ENCODE peak calls at places on chromosomes 1 and 21, in five cellular contexts. P is NB4, T is AG09309, A is GM12864, V is esophagus muscularis mucosa. E is an unnamed sample.

GRCh38 chr21:40829791-40830190 is 17.2 kb downstream of the DSCAM start:
- DNase-seq in P (no peak), T (no peak), A (no peak), V (no peak), E (no peak)

GRCh38 chr1:55441474-55441873 is 226.3 kb upstream of the USP24 start:
- DNase-seq in P (no peak), T (no peak), A (no peak), V (no peak), E (no peak)

GRCh38 chr1:150293433-150294253 is at the start of gene MRPS21:
- DNase-seq in P (peak), T (peak), A (peak), V (peak), E (peak)

GRCh38 chr1:43774359-43774758 is 67.0 kb downstream of the ST3GAL3 start:
- DNase-seq in P (peak), T (peak), A (no peak), V (no peak), E (peak)

GRCh38 chr1:101002551-101002950 is 23.0 kb downstream of the DPH5 start:
- DNase-seq in P (peak), T (no peak), A (no peak), V (no peak), E (no peak)

GRCh38 chr1:184222561-184223157 is 164.2 kb upstream of the C1orf21 start:
- DNase-seq in P (peak), T (no peak), A (no peak), V (no peak), E (no peak)

GRCh38 chr1:246565751-246566127 is 322 bp downstream of the TFB2M start:
- DNase-seq in P (no peak), T (no peak), A (no peak), V (no peak), E (no peak)

GRCh38 chr1:224922404-224923164 is 6.9 kb upstream of the DNAH14 start:
- DNase-seq in P (peak), T (no peak), A (no peak), V (no peak), E (peak)

GRCh38 chr1:203534526-203534925 is 40.6 kb downstream of the OPTC start:
- DNase-seq in P (no peak), T (peak), A (no peak), V (peak), E (peak)

GRCh38 chr1:166166701-166167394 is at the start of gene FAM78B:
- DNase-seq in P (no peak), T (no peak), A (peak), V (peak), E (no peak)

GRCh38 chr1:166170075-166170474 is 3.3 kb upstream of the FAM78B start:
- DNase-seq in P (no peak), T (no peak), A (peak), V (no peak), E (no peak)

GRCh38 chr1:166170726-166171125 is 3.9 kb upstream of the FAM78B start:
- DNase-seq in P (no peak), T (no peak), A (no peak), V (no peak), E (no peak)

GRCh38 chr1:166167395-166167922 is 658 bp upstream of the FAM78B start:
- DNase-seq in P (no peak), T (no peak), A (no peak), V (no peak), E (no peak)

GRCh38 chr1:166169182-166169581 is 2.4 kb upstream of the FAM78B start:
- DNase-seq in P (no peak), T (no peak), A (no peak), V (no peak), E (no peak)
- H3K4me3 ChIP-seq in P (no peak), T (no peak), A (no peak), V (no peak), E (no peak)

DNA sequence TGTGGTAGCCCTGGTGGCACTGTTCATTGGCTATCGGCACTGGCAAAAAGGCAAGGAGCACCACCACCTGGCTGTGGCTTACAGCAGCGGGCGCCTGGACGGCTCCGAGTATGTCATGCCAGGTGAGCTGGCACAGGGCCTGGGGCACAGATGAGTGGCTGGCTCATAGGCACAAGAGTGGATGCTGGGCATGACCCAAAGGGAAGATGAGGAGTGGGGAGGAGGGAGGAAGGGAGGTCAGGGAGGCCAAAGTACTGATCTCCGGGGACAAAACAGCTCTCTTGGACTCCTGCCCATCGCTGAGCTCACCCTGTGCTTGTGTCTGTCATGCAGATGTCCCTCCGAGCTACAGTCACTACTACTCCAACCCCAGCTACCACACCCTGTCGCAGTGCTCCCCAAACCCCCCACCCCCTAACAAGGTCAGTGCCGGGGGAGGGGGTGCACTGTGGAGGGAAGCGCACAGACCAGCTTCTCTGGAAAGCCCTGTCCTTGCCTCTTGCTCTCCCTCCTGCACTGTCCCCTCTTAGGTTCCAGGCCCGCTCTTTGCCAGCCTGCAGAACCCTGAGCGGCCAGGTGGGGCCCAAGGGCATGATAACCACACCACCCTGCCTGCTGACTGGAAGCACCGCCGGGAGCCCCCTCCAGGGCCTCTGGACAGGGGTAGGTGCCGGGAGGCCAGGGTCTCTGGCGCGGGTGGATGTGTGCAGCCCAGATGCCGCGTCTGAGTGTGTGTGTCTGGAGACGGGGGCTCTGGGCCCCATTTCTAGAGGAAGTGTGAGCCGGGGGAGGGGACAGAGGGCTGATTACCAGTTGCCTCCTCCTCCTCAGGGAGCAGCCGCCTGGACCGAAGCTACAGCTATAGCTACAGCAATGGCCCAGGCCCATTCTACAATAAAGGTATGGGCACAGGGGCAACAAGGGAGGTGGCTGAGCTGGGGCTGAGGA is 7.3 kb upstream of the LRRC71 start:
- DNase-seq in P (peak), T (no peak), A (no peak), V (no peak), E (no peak)
- TF ChIP-seq CTCF in P (no peak), T (no peak), A (no peak), V (no peak), E (no peak)

GRCh38 chr1:143735764-143736461 is 235.9 kb downstream of the FAM72C start:
- DNase-seq in P (peak), T (no peak), A (no peak), V (no peak), E (no peak)
- H3K4me3 ChIP-seq in P (no peak), T (no peak), A (no peak), V (no peak), E (no peak)

DNA sequence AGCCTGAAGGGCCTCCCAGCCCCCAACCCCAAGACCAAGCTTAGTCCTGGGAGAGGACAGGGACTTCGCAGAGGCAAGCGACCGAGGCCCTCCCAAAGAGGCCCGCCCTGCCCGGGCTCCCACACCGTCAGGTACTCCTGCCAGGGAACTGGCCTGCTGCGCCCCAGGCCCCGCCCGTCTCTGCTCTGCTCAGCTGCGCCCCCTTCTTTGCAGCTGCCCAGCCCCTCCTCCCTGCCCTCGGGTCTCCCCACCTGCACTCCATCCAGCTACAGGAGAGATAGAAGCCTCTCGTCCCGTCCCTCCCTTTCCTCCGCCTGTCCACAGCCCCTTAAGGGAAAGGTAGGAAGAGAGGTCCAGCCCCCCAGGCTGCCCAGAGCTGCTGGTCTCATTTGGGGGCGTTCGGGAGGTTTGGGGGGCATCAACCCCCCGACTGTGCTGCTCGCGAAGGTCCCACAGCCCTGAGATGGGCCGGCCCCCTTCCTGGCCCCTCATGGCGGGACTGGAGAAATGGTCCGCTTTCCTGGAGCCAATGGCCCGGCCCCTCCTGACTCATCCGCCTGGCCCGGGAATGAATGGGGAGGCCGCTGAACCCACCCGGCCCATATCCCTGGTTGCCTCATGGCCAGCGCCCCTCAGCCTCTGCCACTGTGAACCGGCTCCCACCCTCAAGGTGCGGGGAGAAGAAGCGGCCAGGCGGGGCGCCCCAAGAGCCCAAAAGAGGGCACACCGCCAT is 21.9 kb upstream of the ARF1 start:
- DNase-seq in P (no peak), T (no peak), A (no peak), V (no peak), E (no peak)
- TF ChIP-seq CTCF in P (no peak), T (no peak), A (no peak), V (no peak), E (no peak)